ENCODE peak calls at places on chromosome 10, in seven cellular contexts. One of them, this sample, is unnamed.

GRCh38 chr10:9766762-9767161 is 1250.9 kb upstream of the CELF2 start:
- DNase-seq in body of pancreas: no peak
- DNase-seq in hepatocyte: no peak
- DNase-seq in lower lobe of right lung: no peak
- DNase-seq in WERI-Rb-1: no peak
- DNase-seq in cardiac muscle cell: no peak
- DNase-seq in NT2/D1: no peak
- DNase-seq in this sample: peak; percentile 1

GRCh38 chr10:97069026-97069425 is 116.7 kb downstream of the SLIT1 start:
- DNase-seq in body of pancreas: no peak
- DNase-seq in hepatocyte: no peak
- DNase-seq in lower lobe of right lung: no peak
- DNase-seq in WERI-Rb-1: no peak
- DNase-seq in cardiac muscle cell: no peak
- DNase-seq in NT2/D1: no peak
- DNase-seq in this sample: no peak

GRCh38 chr10:78383378-78383777 is 349.7 kb downstream of the RPS24 start:
- DNase-seq in body of pancreas: no peak
- DNase-seq in hepatocyte: no peak
- DNase-seq in lower lobe of right lung: no peak
- DNase-seq in WERI-Rb-1: no peak
- DNase-seq in cardiac muscle cell: no peak
- DNase-seq in NT2/D1: no peak
- DNase-seq in this sample: no peak

GRCh38 chr10:8071006-8071405 is 16.5 kb downstream of the GATA3 start:
- DNase-seq in body of pancreas: no peak
- DNase-seq in hepatocyte: no peak
- DNase-seq in lower lobe of right lung: no peak
- DNase-seq in WERI-Rb-1: no peak
- DNase-seq in cardiac muscle cell: no peak
- DNase-seq in NT2/D1: no peak
- DNase-seq in this sample: no peak

GRCh38 chr10:6030940-6031339 is 31.2 kb downstream of the IL2RA start:
- DNase-seq in body of pancreas: no peak
- DNase-seq in hepatocyte: no peak
- DNase-seq in lower lobe of right lung: no peak
- DNase-seq in WERI-Rb-1: no peak
- DNase-seq in cardiac muscle cell: no peak
- DNase-seq in NT2/D1: no peak
- DNase-seq in this sample: no peak

GRCh38 chr10:110737886-110738634 is 93.9 kb downstream of the RBM20 start:
- DNase-seq in body of pancreas: peak; percentile 24
- DNase-seq in hepatocyte: no peak
- DNase-seq in lower lobe of right lung: no peak
- DNase-seq in WERI-Rb-1: no peak
- DNase-seq in cardiac muscle cell: peak; percentile 81
- DNase-seq in NT2/D1: no peak
- DNase-seq in this sample: no peak

GRCh38 chr10:66805610-66806009 is 120.2 kb upstream of the LRRTM3 start:
- DNase-seq in body of pancreas: no peak
- DNase-seq in hepatocyte: no peak
- DNase-seq in lower lobe of right lung: no peak
- DNase-seq in WERI-Rb-1: no peak
- DNase-seq in cardiac muscle cell: no peak
- DNase-seq in NT2/D1: no peak
- DNase-seq in this sample: no peak

GRCh38 chr10:71697938-71698709 is 21.5 kb downstream of the C10orf105 start:
- DNase-seq in body of pancreas: no peak
- DNase-seq in hepatocyte: no peak
- DNase-seq in lower lobe of right lung: no peak
- DNase-seq in WERI-Rb-1: no peak
- DNase-seq in cardiac muscle cell: no peak
- DNase-seq in NT2/D1: no peak
- DNase-seq in this sample: no peak

GRCh38 chr10:101694674-101695403 is at the start of gene FBXW4:
- DNase-seq in body of pancreas: peak; percentile 57
- DNase-seq in hepatocyte: peak; percentile 79
- DNase-seq in lower lobe of right lung: peak; percentile 77
- DNase-seq in WERI-Rb-1: peak; percentile 67
- DNase-seq in cardiac muscle cell: peak; percentile 37
- DNase-seq in NT2/D1: no peak
- DNase-seq in this sample: peak; percentile 25

DNA sequence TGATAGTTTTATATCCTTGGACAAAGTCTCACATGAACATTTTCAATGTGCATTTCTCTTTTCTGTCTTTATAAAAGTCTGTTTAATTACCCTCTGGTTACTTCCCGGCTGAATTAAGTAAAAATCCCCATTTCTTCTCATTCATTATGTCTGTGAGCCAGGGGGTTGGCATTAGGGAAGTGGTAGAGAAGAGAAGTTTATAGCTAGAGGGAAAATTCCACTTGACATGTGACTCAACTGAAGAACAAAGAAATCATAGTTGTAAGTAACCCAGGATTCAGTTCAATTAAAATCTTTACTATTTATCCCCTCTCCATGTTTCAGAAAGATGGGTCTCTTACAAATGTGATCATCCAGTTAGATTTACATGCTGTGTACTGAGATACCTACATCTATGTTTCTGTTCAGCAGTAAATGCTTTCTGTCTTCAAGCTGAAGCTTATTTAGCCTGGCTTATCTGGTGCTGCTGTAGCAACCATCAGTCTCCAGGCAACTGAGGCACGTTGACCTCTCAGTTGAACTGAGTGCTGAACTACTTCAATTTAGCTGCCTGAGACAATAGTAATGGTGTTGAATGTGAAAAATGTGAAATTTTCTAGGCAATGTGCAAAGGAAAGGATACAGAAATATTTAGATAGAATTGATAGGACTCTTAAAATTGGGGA is 181.6 kb downstream of the MLLT10 start:
- DNase-seq in body of pancreas: no peak
- DNase-seq in hepatocyte: no peak
- DNase-seq in lower lobe of right lung: no peak
- DNase-seq in WERI-Rb-1: no peak
- DNase-seq in cardiac muscle cell: no peak
- DNase-seq in NT2/D1: no peak
- DNase-seq in this sample: no peak
- H3K4me3 ChIP-seq in body of pancreas: no peak overlapping the region
- H3K4me3 ChIP-seq in hepatocyte: no peak overlapping the region
- H3K4me3 ChIP-seq in lower lobe of right lung: no peak overlapping the region
- H3K4me3 ChIP-seq in WERI-Rb-1: no peak overlapping the region
- H3K4me3 ChIP-seq in cardiac muscle cell: no peak overlapping the region
- H3K4me3 ChIP-seq in NT2/D1: no peak overlapping the region
- H3K4me3 ChIP-seq in this sample: no peak overlapping the region

GRCh38 chr10:125773702-125774101 is 1.9 kb downstream of the MMP21 start:
- DNase-seq in body of pancreas: no peak
- DNase-seq in hepatocyte: no peak
- DNase-seq in lower lobe of right lung: no peak
- DNase-seq in WERI-Rb-1: no peak
- DNase-seq in cardiac muscle cell: peak; percentile 6
- DNase-seq in NT2/D1: no peak
- DNase-seq in this sample: no peak
- H3K4me3 ChIP-seq in body of pancreas: no peak overlapping the region
- H3K4me3 ChIP-seq in hepatocyte: no peak overlapping the region
- H3K4me3 ChIP-seq in lower lobe of right lung: no peak overlapping the region
- H3K4me3 ChIP-seq in WERI-Rb-1: no peak overlapping the region
- H3K4me3 ChIP-seq in cardiac muscle cell: no peak overlapping the region
- H3K4me3 ChIP-seq in NT2/D1: no peak overlapping the region
- H3K4me3 ChIP-seq in this sample: no peak overlapping the region

GRCh38 chr10:30453764-30454527 is 20.0 kb downstream of the MAP3K8 start:
- DNase-seq in body of pancreas: no peak
- DNase-seq in hepatocyte: no peak
- DNase-seq in lower lobe of right lung: no peak
- DNase-seq in WERI-Rb-1: no peak
- DNase-seq in cardiac muscle cell: no peak
- DNase-seq in NT2/D1: no peak
- DNase-seq in this sample: no peak

GRCh38 chr10:30456262-30456661 is 22.3 kb downstream of the MAP3K8 start:
- DNase-seq in body of pancreas: no peak
- DNase-seq in hepatocyte: no peak
- DNase-seq in lower lobe of right lung: no peak
- DNase-seq in WERI-Rb-1: no peak
- DNase-seq in cardiac muscle cell: no peak
- DNase-seq in NT2/D1: no peak
- DNase-seq in this sample: peak; percentile 76

GRCh38 chr10:30459283-30459682 is 25.3 kb downstream of the MAP3K8 start:
- DNase-seq in body of pancreas: no peak
- DNase-seq in hepatocyte: peak; percentile 48
- DNase-seq in lower lobe of right lung: peak; percentile 63
- DNase-seq in WERI-Rb-1: no peak
- DNase-seq in cardiac muscle cell: no peak
- DNase-seq in NT2/D1: no peak
- DNase-seq in this sample: no peak

GRCh38 chr10:30455816-30456215 is 21.8 kb downstream of the MAP3K8 start:
- DNase-seq in body of pancreas: no peak
- DNase-seq in hepatocyte: no peak
- DNase-seq in lower lobe of right lung: no peak
- DNase-seq in WERI-Rb-1: no peak
- DNase-seq in cardiac muscle cell: no peak
- DNase-seq in NT2/D1: no peak
- DNase-seq in this sample: peak; percentile 62

DNA sequence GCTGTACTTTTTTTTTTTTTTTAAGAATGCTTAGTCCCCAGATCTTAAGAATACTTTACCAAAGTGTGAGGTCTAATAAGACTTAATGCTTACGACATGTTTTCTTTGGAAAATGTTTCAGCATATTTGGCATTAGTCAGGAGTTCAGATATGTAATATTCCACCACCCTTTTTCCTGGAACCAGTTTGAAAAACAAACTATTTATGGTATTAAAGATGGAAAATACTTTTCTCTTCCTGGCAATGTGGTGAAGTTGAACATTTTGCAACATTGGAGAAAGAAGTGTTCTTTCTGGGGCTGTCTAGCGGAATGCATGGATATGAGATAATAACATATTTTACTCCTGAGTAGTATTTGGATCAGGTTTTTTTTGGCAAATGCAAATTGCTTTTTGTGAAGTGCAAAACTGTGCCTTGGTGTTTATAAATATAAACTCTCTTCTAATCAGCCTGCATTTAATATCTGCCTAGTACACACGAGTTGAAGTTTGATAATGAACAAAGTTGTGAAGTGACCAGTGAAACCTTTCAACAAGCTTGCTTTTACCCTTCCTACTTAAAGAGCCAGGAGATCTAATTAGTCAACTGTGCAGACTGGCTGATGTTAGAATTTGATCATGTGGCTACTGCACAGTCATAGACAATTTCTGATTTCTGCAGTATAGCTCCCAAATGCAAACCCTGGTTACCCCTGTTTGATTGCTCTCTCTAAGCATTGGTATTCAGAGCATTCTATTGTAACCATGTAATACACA is 20.9 kb downstream of the MAP3K8 start:
- DNase-seq in body of pancreas: no peak
- DNase-seq in hepatocyte: peak; percentile 28
- DNase-seq in lower lobe of right lung: no peak
- DNase-seq in WERI-Rb-1: no peak
- DNase-seq in cardiac muscle cell: peak; percentile 98
- DNase-seq in NT2/D1: no peak
- DNase-seq in this sample: no peak
- H3K4me3 ChIP-seq in body of pancreas: no peak overlapping the region
- H3K4me3 ChIP-seq in hepatocyte: no peak overlapping the region
- H3K4me3 ChIP-seq in lower lobe of right lung: no peak overlapping the region
- H3K4me3 ChIP-seq in WERI-Rb-1: no peak overlapping the region
- H3K4me3 ChIP-seq in cardiac muscle cell: no peak overlapping the region
- H3K4me3 ChIP-seq in NT2/D1: no peak overlapping the region
- H3K4me3 ChIP-seq in this sample: no peak overlapping the region

DNA sequence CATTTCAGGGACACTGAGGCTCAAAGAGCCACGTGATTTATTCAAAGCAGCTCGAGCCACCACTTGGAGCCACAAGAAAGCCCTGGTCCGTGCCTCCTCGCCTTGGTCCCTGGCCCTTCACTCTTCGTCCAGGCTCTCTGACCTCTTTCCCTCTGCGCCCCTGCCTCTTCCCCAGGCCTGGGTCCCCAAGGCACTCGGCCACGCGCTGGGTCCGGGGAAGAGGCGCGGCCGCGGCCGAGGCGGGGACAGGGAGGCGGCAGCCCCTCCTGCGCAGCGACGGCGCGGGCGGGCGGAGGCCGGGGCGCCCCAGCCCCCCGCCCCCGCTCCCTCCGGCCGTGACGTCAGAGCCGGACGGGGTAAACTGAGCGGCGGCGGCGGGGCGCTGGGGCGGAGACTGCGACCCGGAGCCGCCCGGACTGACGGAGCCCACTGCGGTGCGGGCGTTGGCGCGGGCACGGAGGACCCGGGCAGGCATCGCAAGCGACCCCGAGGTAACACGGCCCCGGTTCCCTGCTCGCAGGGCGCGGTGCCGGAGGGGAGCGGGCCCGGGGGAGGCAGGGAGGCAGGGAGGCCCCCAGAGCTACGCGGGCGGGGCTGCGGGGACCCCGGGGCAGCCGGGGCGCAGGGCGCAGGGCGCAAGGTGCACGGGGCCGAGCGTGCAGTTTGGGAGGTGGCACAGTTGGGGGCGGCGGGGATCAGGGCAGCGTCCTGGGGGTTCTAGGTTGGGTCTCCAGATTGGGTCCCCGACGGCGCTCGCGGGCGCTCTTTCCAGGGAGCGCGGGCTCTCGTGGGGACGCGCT is at the start of gene SLC18A2:
- DNase-seq in body of pancreas: no peak
- DNase-seq in hepatocyte: no peak
- DNase-seq in lower lobe of right lung: no peak
- DNase-seq in WERI-Rb-1: no peak
- DNase-seq in cardiac muscle cell: no peak
- DNase-seq in NT2/D1: no peak
- DNase-seq in this sample: no peak
- H3K4me3 ChIP-seq in body of pancreas: no peak within 1 kb of the TSS
- H3K4me3 ChIP-seq in hepatocyte: peak within 1 kb of the TSS; percentile 23
- H3K4me3 ChIP-seq in lower lobe of right lung: peak within 1 kb of the TSS; percentile 25
- H3K4me3 ChIP-seq in WERI-Rb-1: peak within 1 kb of the TSS; percentile 25
- H3K4me3 ChIP-seq in cardiac muscle cell: peak within 1 kb of the TSS; percentile 24
- H3K4me3 ChIP-seq in NT2/D1: peak within 1 kb of the TSS; percentile 43
- H3K4me3 ChIP-seq in this sample: peak within 1 kb of the TSS; percentile 20

This sample was measured in Jurkat, Clone E6-1.